ENCODE peak calls at places on chromosomes 2 and 18, in six cellular contexts. E, S, Z, R, A and G are unnamed samples.

GRCh38 chr2:73175663-73176204 is 26.6 kb upstream of the NOTO start:
- DNase-seq in E (peak; percentile 43), S (peak; percentile 87), Z (no peak), R (peak; percentile 35), A (peak; percentile 39), G (peak; percentile 47)

GRCh38 chr2:54459037-54459441 is 2.9 kb downstream of the SPTBN1 start:
- DNase-seq in E (no peak), S (no peak), Z (peak; percentile 25), R (peak; percentile 38), A (peak; percentile 67), G (peak; percentile 78)

GRCh38 chr2:149331023-149331400 is 625 bp downstream of the LYPD6 start:
- DNase-seq in E (no peak), S (peak; percentile 54), Z (no peak), R (no peak), A (no peak), G (no peak)

GRCh38 chr2:143560724-143561123 is 431.5 kb downstream of the ARHGAP15 start:
- DNase-seq in E (no peak), S (no peak), Z (no peak), R (no peak), A (no peak), G (no peak)

GRCh38 chr2:16114836-16115235 is 174.5 kb downstream of the MYCN start:
- DNase-seq in E (no peak), S (peak; percentile 74), Z (no peak), R (no peak), A (no peak), G (no peak)

GRCh38 chr2:110153416-110153815 is 37.8 kb upstream of the MALL start:
- DNase-seq in E (no peak), S (no peak), Z (no peak), R (peak; percentile 12), A (no peak), G (no peak)

GRCh38 chr18:75125359-75126331 is 83.3 kb downstream of the PTGR3 start:
- DNase-seq in E (no peak), S (peak; percentile 70), Z (no peak), R (no peak), A (peak; percentile 3), G (no peak)

GRCh38 chr2:188291142-188291616 is 495 bp upstream of the GULP1 start:
- DNase-seq in E (no peak), S (no peak), Z (no peak), R (peak; percentile 50), A (peak; percentile 52), G (no peak)

GRCh38 chr18:66894851-66895250 is 291.0 kb upstream of the CDH19 start:
- DNase-seq in E (no peak), S (no peak), Z (no peak), R (no peak), A (no peak), G (no peak)

GRCh38 chr2:47048801-47049480 is 106.2 kb downstream of the STPG4 start:
- DNase-seq in E (no peak), S (no peak), Z (no peak), R (no peak), A (no peak), G (no peak)

GRCh38 chr18:10169064-10169562 is 255.3 kb downstream of the VAPA start:
- DNase-seq in E (no peak), S (no peak), Z (peak; percentile 76), R (peak; percentile 82), A (no peak), G (peak; percentile 42)

GRCh38 chr2:68643874-68644485 is 601 bp downstream of the PROKR1 start:
- DNase-seq in E (no peak), S (no peak), Z (no peak), R (no peak), A (no peak), G (no peak)

GRCh38 chr18:12318334-12318697 is 10.3 kb downstream of the TUBB6 start:
- DNase-seq in E (no peak), S (no peak), Z (no peak), R (no peak), A (no peak), G (no peak)

GRCh38 chr2:10123281-10123680 is 742 bp downstream of the RRM2 start:
- DNase-seq in E (no peak), S (no peak), Z (no peak), R (no peak), A (no peak), G (no peak)

GRCh38 chr18:56545539-56545938 is 92.9 kb downstream of the TXNL1 start:
- DNase-seq in E (no peak), S (no peak), Z (peak; percentile 50), R (no peak), A (no peak), G (peak; percentile 26)

GRCh38 chr18:741931-742512 is 29.6 kb upstream of the ENOSF1 start:
- DNase-seq in E (no peak), S (peak; percentile 43), Z (peak; percentile 45), R (peak; percentile 60), A (peak; percentile 43), G (peak; percentile 57)

GRCh38 chr2:217804786-217805678 is 197.8 kb downstream of the TNS1 start:
- DNase-seq in E (no peak), S (peak; percentile 58), Z (no peak), R (no peak), A (peak; percentile 21), G (peak; percentile 46)

GRCh38 chr2:242065456-242065855 is 195.9 kb downstream of the RTP5 start:
- DNase-seq in E (no peak), S (no peak), Z (no peak), R (no peak), A (no peak), G (no peak)

GRCh38 chr2:128685841-128686497 is 367.3 kb upstream of the HS6ST1 start:
- DNase-seq in E (no peak), S (peak; percentile 11), Z (no peak), R (no peak), A (no peak), G (no peak)

GRCh38 chr2:56971383-56971974 is 787.7 kb downstream of the CCDC85A start:
- DNase-seq in E (no peak), S (no peak), Z (no peak), R (no peak), A (no peak), G (no peak)

GRCh38 chr2:216490061-216490460 is 8.6 kb upstream of the RPL37A start:
- DNase-seq in E (no peak), S (no peak), Z (peak; percentile 63), R (peak; percentile 72), A (peak; percentile 78), G (peak; percentile 83)

GRCh38 chr18:55732227-55733106 is 144.5 kb upstream of the TCF4 start:
- DNase-seq in E (no peak), S (no peak), Z (peak; percentile 9), R (peak; percentile 58), A (peak; percentile 97), G (peak; percentile 49)

GRCh38 chr18:63850010-63850409 is 37.5 kb upstream of the SERPINB2 start:
- DNase-seq in E (no peak), S (peak; percentile 57), Z (peak; percentile 70), R (no peak), A (peak; percentile 38), G (peak; percentile 51)

GRCh38 chr2:171893196-171893823 is 734 bp downstream of the SLC25A12 start:
- DNase-seq in E (no peak), S (no peak), Z (peak; percentile 5), R (no peak), A (no peak), G (peak; percentile 23)

GRCh38 chr2:218046234-218046633 is 22.8 kb upstream of the RUFY4 start:
- DNase-seq in E (no peak), S (peak; percentile 46), Z (no peak), R (no peak), A (peak; percentile 8), G (no peak)

GRCh38 chr2:120637847-120638246 is 97.8 kb upstream of the GLI2 start:
- DNase-seq in E (no peak), S (no peak), Z (no peak), R (no peak), A (no peak), G (no peak)